ENCODE peak calls at places on chromosomes 2 and 18, in four cellular contexts. M is GM12878, Y is K562, G is HepG2. J is an unnamed sample.

GRCh38 chr2:100126172-100126571 is 16.2 kb downstream of the AFF3 start:
- DNase-seq in Y (no peak), G (no peak), M (no peak), J (no peak)

GRCh38 chr2:218837495-218837894 is 5.9 kb upstream of the PRKAG3 start:
- DNase-seq in M (no peak), G (no peak), Y (no peak), J (no peak)

GRCh38 chr2:122652670-122653069 is 897.2 kb downstream of the TSN start:
- DNase-seq in M (no peak), Y (no peak), G (no peak), J (no peak)

GRCh38 chr2:62077239-62077638 is 118.7 kb upstream of the B3GNT2 start:
- DNase-seq in Y (no peak), G (no peak), M (no peak), J (no peak)

GRCh38 chr2:200756618-200757321 is 54.9 kb upstream of the BZW1 start:
- DNase-seq in M (no peak), G (peak), Y (no peak), J (no peak)

GRCh38 chr2:44836174-44836573 is 105.3 kb upstream of the SIX3 start:
- DNase-seq in G (no peak), Y (no peak), M (peak), J (no peak)

GRCh38 chr2:59627599-59627998 is 925.9 kb downstream of the BCL11A start:
- DNase-seq in G (no peak), Y (no peak), M (no peak), J (no peak)

GRCh38 chr2:109383505-109384307 is 230.1 kb downstream of the SEPTIN10 start:
- DNase-seq in G (no peak), M (no peak), Y (no peak), J (no peak)

GRCh38 chr18:58997811-58998337 is 133.2 kb downstream of the ZNF532 start:
- DNase-seq in G (no peak), Y (no peak), M (no peak), J (no peak)

GRCh38 chr2:110858993-110859770 is 126.8 kb downstream of the ACOXL start:
- DNase-seq in G (no peak), M (no peak), Y (no peak), J (no peak)

GRCh38 chr2:119523959-119524694 is at the start of gene SCTR:
- DNase-seq in Y (no peak), M (no peak), G (no peak), J (no peak)

GRCh38 chr2:20185176-20186022 is 39.5 kb downstream of the SDC1 start:
- DNase-seq in M (no peak), Y (no peak), G (no peak), J (no peak)

GRCh38 chr2:119764832-119765231 is 5.1 kb downstream of the PTPN4 start:
- DNase-seq in Y (no peak), G (peak), M (no peak), J (no peak)

GRCh38 chr2:120729410-120730052 is 6.1 kb upstream of the GLI2 start:
- DNase-seq in Y (no peak), M (no peak), G (no peak), J (no peak)

GRCh38 chr2:141554810-141555209 is 576.0 kb downstream of the LRP1B start:
- DNase-seq in M (no peak), G (peak), Y (no peak), J (peak)

GRCh38 chr2:148990968-148991367 is 47.5 kb upstream of the LYPD6B start:
- DNase-seq in G (peak), Y (no peak), M (no peak), J (no peak)

GRCh38 chr2:231394201-231395141 is 1.0 kb upstream of the B3GNT7 start:
- DNase-seq in M (peak), G (peak), Y (no peak), J (no peak)

GRCh38 chr18:48134609-48135008 is 204.2 kb upstream of the SMAD2 start:
- DNase-seq in M (no peak), Y (no peak), G (no peak), J (no peak)

GRCh38 chr18:43559507-43559906 is 282.2 kb upstream of the SYT4 start:
- DNase-seq in Y (no peak), M (no peak), G (no peak), J (no peak)

GRCh38 chr18:77105021-77105420 is 27.6 kb downstream of the MBP start:
- DNase-seq in Y (no peak), G (no peak), M (no peak), J (no peak)

GRCh38 chr2:185291035-185291647 is 447.5 kb upstream of the FSIP2 start:
- DNase-seq in G (peak), Y (no peak), M (no peak), J (peak)

GRCh38 chr18:10481831-10482230 is 27.4 kb downstream of the APCDD1 start:
- DNase-seq in G (no peak), Y (no peak), M (no peak), J (no peak)

GRCh38 chr2:217792611-217793527 is 209.9 kb downstream of the TNS1 start:
- DNase-seq in M (no peak), Y (peak), G (peak), J (no peak)

GRCh38 chr18:79664525-79665125 is 15.0 kb upstream of the CTDP1 start:
- DNase-seq in M (no peak), Y (no peak), G (no peak), J (no peak)

GRCh38 chr2:200356794-200357472 is 50.4 kb downstream of the SPATS2L start:
- DNase-seq in G (no peak), M (no peak), Y (no peak), J (no peak)

GRCh38 chr18:50559750-50560680 is at the start of gene MAPK4:
- DNase-seq in M (no peak), Y (peak), G (no peak), J (peak)

GRCh38 chr2:74425523-74425922 is 4.0 kb downstream of the WDR54 start:
- DNase-seq in Y (no peak), G (peak), M (no peak), J (no peak)

GRCh38 chr2:239146741-239147181 is 254.1 kb downstream of the HDAC4 start:
- DNase-seq in Y (no peak), G (no peak), M (no peak), J (no peak)

GRCh38 chr2:172090947-172091625 is 5.8 kb downstream of the DLX1 start:
- DNase-seq in M (no peak), Y (no peak), G (no peak), J (no peak)

GRCh38 chr2:66872926-66873714 is 438.2 kb downstream of the MEIS1 start:
- DNase-seq in M (no peak), Y (no peak), G (no peak), J (no peak)

DNA sequence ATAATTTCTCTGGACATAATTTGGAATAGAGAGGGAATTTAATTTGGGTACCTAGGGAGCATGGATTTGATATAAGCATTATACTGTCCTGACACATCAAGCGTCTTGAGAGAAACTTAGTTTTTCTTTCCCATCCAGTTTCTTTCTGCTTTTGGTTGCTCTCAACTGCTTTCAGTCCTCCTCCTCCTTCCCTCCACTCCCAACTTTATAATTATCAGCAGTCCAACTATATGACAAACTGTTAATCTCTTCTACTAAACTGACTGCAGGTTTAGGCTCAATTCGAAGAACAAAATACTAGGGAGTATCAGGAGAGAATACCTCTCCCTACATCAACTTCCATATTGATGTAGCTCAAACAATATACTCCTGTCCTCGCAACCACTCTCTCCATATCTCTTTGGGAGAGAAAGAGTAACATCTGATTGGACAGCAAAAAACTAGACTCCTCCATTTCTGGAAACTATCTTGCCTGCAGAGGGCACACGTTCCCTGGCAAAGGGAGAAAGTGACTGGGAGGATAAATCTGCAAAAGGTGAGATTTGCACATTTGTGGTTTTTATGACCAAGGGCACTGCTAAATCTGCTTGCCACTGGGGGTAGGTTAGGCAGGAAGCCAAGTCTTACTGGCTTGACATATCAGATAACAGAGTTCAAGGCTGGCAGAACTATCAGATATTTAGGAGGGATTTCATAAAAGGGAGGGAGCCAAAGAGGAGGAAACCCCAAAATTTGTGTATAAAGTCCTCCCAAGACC is 40.1 kb downstream of the ICA1L start:
- DNase-seq in Y (peak), G (peak), M (peak), J (peak)
- TF ChIP-seq FOXM1 in Y (no peak), G (no peak), M (no peak), J (no peak)

DNA sequence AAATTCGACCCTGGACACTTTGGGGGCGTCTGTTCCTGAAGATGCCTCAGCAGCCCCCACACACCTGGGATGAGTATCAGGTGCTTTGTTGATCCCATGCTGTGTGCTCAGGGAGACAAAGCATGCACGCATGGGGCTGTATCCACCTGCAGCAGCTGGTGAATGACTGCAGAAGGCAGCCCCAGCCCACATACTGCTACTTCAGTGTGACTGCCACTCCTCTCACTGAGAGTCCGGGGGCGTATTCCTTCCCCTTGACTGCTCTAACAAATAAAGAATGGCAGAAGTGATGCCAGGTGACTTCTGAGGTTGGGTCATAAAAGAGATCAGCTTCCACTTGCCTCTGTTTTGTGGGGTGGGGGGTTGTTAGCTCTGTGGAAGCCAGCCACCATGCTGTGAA is 289.5 kb downstream of the CELF4 start:
- DNase-seq in M (no peak), G (no peak), Y (no peak), J (no peak)
- TF ChIP-seq FOXK2 in M (no peak), G (no peak), Y (no peak), J (no peak)

GRCh38 chr18:62957885-62958472 is 242.6 kb downstream of the PHLPP1 start:
- DNase-seq in Y (no peak), G (peak), M (no peak), J (no peak)
- TF ChIP-seq SP1 in Y (no peak), G (no peak), M (no peak), J (no peak)

GRCh38 chr18:56952026-56952425 is 194.9 kb upstream of the BOD1L2 start:
- DNase-seq in M (no peak), G (no peak), Y (no peak), J (no peak)
- TF ChIP-seq FOXM1 in M (no peak), G (no peak), Y (no peak), J (no peak)

GRCh38 chr18:32372381-32373061 is 98.2 kb downstream of the GAREM1 start:
- DNase-seq in G (peak), Y (no peak), M (no peak), J (no peak)
- TF ChIP-seq FOXK2 in G (peak), Y (no peak), M (no peak), J (no peak)

DNA sequence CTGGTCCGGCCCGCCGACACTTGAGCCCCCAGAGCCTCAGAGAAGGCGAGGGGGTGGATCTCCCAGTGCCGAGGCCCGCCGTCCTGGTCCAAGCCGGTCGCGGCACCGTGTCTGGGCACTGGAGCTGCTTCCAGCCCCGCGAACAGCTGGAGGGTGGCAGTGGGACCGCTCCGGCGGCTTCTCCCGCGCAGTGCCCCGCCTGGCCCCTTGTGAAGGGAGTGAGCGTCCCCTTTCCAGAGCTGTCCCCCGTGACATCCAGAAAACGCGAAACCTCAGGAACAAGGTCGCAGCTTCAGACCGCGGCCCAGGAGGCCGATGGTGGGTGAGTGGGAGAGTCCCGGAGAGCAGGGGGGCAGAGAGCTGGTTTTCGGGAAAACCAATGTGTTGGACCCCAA is 579 bp upstream of the EMX1 start:
- DNase-seq in M (no peak), G (no peak), Y (no peak), J (no peak)
- TF ChIP-seq SP1 in M (no peak), G (no peak), Y (no peak), J (no peak)

GRCh38 chr18:46332956-46333355 is 228.8 kb downstream of the HAUS1 start:
- DNase-seq in G (no peak), M (no peak), Y (no peak), J (no peak)
- TF ChIP-seq FOXM1 in G (no peak), M (no peak), Y (no peak), J (no peak)

DNA sequence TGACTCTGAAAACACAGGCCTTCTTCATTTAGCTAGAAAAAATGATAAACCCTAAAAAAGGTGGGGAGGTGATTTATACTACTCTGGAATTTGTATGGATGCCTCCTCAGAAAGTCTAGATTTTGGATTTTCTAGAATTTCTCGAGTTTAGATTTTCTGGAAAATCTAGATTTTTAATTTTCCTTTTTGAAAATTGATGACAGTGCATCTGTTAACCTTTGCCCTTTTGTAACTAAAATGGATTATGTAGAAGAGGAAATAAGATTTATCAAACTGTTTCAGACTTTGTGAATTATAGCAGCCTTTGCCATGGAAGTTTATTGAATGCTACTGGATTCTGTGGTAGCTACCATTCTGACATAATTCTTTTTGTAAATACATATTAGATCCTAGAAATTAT is 75.6 kb upstream of the RBM44 start:
- DNase-seq in M (no peak), G (no peak), Y (no peak), J (no peak)
- TF ChIP-seq FOXK2 in M (no peak), G (no peak), Y (no peak), J (no peak)